ENCODE peak calls at places on chromosomes 2 and 18, in nine cellular contexts. V is LoVo, O is GM13976, Q is AG04450, U is lower leg skin, K is foreskin melanocyte, L is left colon, D is NCI-H748 treated with DMSO at 0.1 percent for 48 hours, B is K562. G is an unnamed sample.

GRCh38 chr2:2530334-2530733 is 199.3 kb upstream of the MYT1L start:
- DNase-seq in V (no peak), O (no peak), Q (no peak), U (peak; percentile 37), K (no peak), L (no peak), D (no peak), B (no peak), G (no peak)

GRCh38 chr2:127176371-127177311 is 43.5 kb downstream of the CYP27C1 start:
- DNase-seq in V (no peak), O (no peak), Q (no peak), U (peak; percentile 91), K (peak; percentile 32), L (peak; percentile 56), D (no peak), B (no peak), G (no peak)

GRCh38 chr2:28161466-28161865 is 231.2 kb upstream of the FOSL2 start:
- DNase-seq in V (no peak), O (no peak), Q (no peak), U (no peak), K (no peak), L (no peak), D (no peak), B (no peak), G (no peak)

GRCh38 chr18:24397694-24398365 is at the start of gene OSBPL1A:
- DNase-seq in V (peak; percentile 96), O (peak; percentile 58), Q (peak; percentile 59), U (peak; percentile 99), K (peak; percentile 93), L (peak; percentile 96), D (peak; percentile 82), B (peak; percentile 81), G (peak; percentile 59)

GRCh38 chr2:176545627-176546026 is 276.4 kb downstream of the MTX2 start:
- DNase-seq in V (no peak), O (no peak), Q (no peak), U (no peak), K (no peak), L (no peak), D (no peak), B (no peak), G (no peak)

GRCh38 chr2:139694327-139694726 is 914.1 kb upstream of the NXPH2 start:
- DNase-seq in V (no peak), O (no peak), Q (no peak), U (no peak), K (no peak), L (no peak), D (no peak), B (no peak), G (no peak)

GRCh38 chr2:8822218-8822617 is 15.2 kb downstream of the KIDINS220 start:
- DNase-seq in V (no peak), O (no peak), Q (no peak), U (no peak), K (no peak), L (no peak), D (no peak), B (no peak), G (no peak)

GRCh38 chr2:148586528-148587128 is 57.9 kb upstream of the EPC2 start:
- DNase-seq in V (no peak), O (no peak), Q (no peak), U (no peak), K (no peak), L (no peak), D (no peak), B (no peak), G (no peak)

GRCh38 chr2:191176305-191176704 is 25.5 kb upstream of the STAT4 start:
- DNase-seq in V (no peak), O (no peak), Q (no peak), U (no peak), K (no peak), L (no peak), D (no peak), B (no peak), G (no peak)

GRCh38 chr2:129765326-129766158 is 213.9 kb upstream of the RAB6C start:
- DNase-seq in V (no peak), O (no peak), Q (no peak), U (peak; percentile 84), K (no peak), L (no peak), D (no peak), B (no peak), G (no peak)

GRCh38 chr2:239485622-239486021 is 84.8 kb upstream of the HDAC4 start:
- DNase-seq in V (no peak), O (no peak), Q (no peak), U (no peak), K (no peak), L (no peak), D (no peak), B (no peak), G (no peak)

GRCh38 chr18:6628189-6628588 is 101.3 kb upstream of the ARHGAP28 start:
- DNase-seq in V (no peak), O (no peak), Q (no peak), U (no peak), K (no peak), L (no peak), D (no peak), B (no peak), G (no peak)

GRCh38 chr18:12030667-12031066 is 49.4 kb downstream of the IMPA2 start:
- DNase-seq in V (no peak), O (no peak), Q (no peak), U (peak; percentile 68), K (peak; percentile 18), L (no peak), D (no peak), B (no peak), G (no peak)

GRCh38 chr18:37489998-37490397 is 75.6 kb downstream of the CELF4 start:
- DNase-seq in V (no peak), O (no peak), Q (no peak), U (no peak), K (no peak), L (no peak), D (no peak), B (no peak), G (no peak)

GRCh38 chr2:121567452-121567851 is 36.8 kb downstream of the RNU4ATAC start:
- DNase-seq in V (no peak), O (no peak), Q (no peak), U (no peak), K (peak; percentile 57), L (no peak), D (no peak), B (no peak), G (no peak)

GRCh38 chr2:111698743-111699554 is 185.0 kb downstream of the ANAPC1 start:
- DNase-seq in V (peak; percentile 95), O (no peak), Q (peak; percentile 96), U (peak; percentile 91), K (peak; percentile 90), L (peak; percentile 96), D (peak; percentile 26), B (peak; percentile 94), G (peak; percentile 38)

GRCh38 chr18:51946946-51947345 is 393.1 kb upstream of the DCC start:
- DNase-seq in V (no peak), O (no peak), Q (no peak), U (no peak), K (no peak), L (no peak), D (no peak), B (no peak), G (no peak)

GRCh38 chr18:61898576-61899205 is 5.9 kb upstream of the RNF152 start:
- DNase-seq in V (peak; percentile 38), O (no peak), Q (no peak), U (no peak), K (no peak), L (peak; percentile 84), D (no peak), B (no peak), G (no peak)

GRCh38 chr2:156580501-156580900 is 144.3 kb downstream of the GPD2 start:
- DNase-seq in V (no peak), O (no peak), Q (no peak), U (no peak), K (no peak), L (no peak), D (no peak), B (no peak), G (no peak)

GRCh38 chr18:56890632-56891031 is 239.5 kb downstream of the WDR7 start:
- DNase-seq in V (no peak), O (no peak), Q (peak; percentile 73), U (no peak), K (no peak), L (no peak), D (no peak), B (no peak), G (no peak)

GRCh38 chr2:113028112-113028511 is 22.9 kb downstream of the IL36A start:
- DNase-seq in V (no peak), O (no peak), Q (no peak), U (no peak), K (no peak), L (no peak), D (no peak), B (no peak), G (no peak)

GRCh38 chr2:46082531-46083485 is 214.4 kb upstream of the EPAS1 start:
- DNase-seq in V (no peak), O (no peak), Q (no peak), U (no peak), K (no peak), L (peak; percentile 36), D (no peak), B (no peak), G (no peak)

GRCh38 chr2:103353754-103354153 is 591.9 kb downstream of the TMEM182 start:
- DNase-seq in V (no peak), O (no peak), Q (no peak), U (no peak), K (no peak), L (no peak), D (no peak), B (no peak), G (no peak)

GRCh38 chr2:223264541-223265171 is 212.7 kb downstream of the KCNE4 start:
- DNase-seq in V (no peak), O (no peak), Q (no peak), U (no peak), K (no peak), L (no peak), D (no peak), B (no peak), G (no peak)

GRCh38 chr2:146982393-146982846 is 862.4 kb upstream of the ACVR2A start:
- DNase-seq in V (no peak), O (no peak), Q (peak; percentile 13), U (peak; percentile 89), K (no peak), L (peak; percentile 27), D (no peak), B (no peak), G (no peak)

GRCh38 chr2:127893494-127893893 is 7.7 kb upstream of the AMMECR1L start:
- DNase-seq in V (no peak), O (no peak), Q (no peak), U (no peak), K (no peak), L (no peak), D (no peak), B (no peak), G (no peak)

GRCh38 chr2:28071221-28071620 is 180.7 kb downstream of the BABAM2 start:
- DNase-seq in V (no peak), O (no peak), Q (no peak), U (no peak), K (no peak), L (no peak), D (no peak), B (no peak), G (no peak)

GRCh38 chr2:120397362-120397811 is 51.5 kb downstream of the INHBB start:
- DNase-seq in V (peak; percentile 7), O (no peak), Q (no peak), U (peak; percentile 81), K (peak; percentile 28), L (no peak), D (no peak), B (no peak), G (no peak)

GRCh38 chr2:224570328-224570993 is 14.7 kb downstream of the CUL3 start:
- DNase-seq in V (no peak), O (no peak), Q (peak; percentile 15), U (no peak), K (no peak), L (no peak), D (no peak), B (no peak), G (no peak)

GRCh38 chr2:74441690-74442482 is at the start of gene RTKN:
- DNase-seq in V (peak; percentile 85), O (peak; percentile 68), Q (no peak), U (peak; percentile 89), K (no peak), L (peak; percentile 79), D (no peak), B (no peak), G (no peak)

GRCh38 chr2:223846524-223846923 is 9.1 kb upstream of the AP1S3 start:
- DNase-seq in V (no peak), O (no peak), Q (no peak), U (no peak), K (peak; percentile 85), L (no peak), D (no peak), B (no peak), G (no peak)

G was measured in NCI-H2107.